ENCODE peak calls at places on chromosomes 5 and 9, in five cellular contexts. One of them, this sample, is unnamed.
A peak's percentile ranks its signal among the peaks of the same experiment; 100 is the strongest.

GRCh38 chr5:177124486-177124991 is 9.0 kb upstream of the NSD1 start:
- DNase-seq in GM12865: no peak
- DNase-seq in effector CD4-positive, alpha-beta T cell: no peak
- DNase-seq in breast epithelium: no peak
- DNase-seq in occipital lobe: no peak
- DNase-seq in this sample: no peak

GRCh38 chr5:146813748-146814147 is 64.8 kb downstream of the PPP2R2B start:
- DNase-seq in effector CD4-positive, alpha-beta T cell: no peak
- DNase-seq in occipital lobe: no peak
- DNase-seq in breast epithelium: no peak
- DNase-seq in GM12865: no peak
- DNase-seq in this sample: no peak

GRCh38 chr5:133460172-133460758 is 152.1 kb downstream of the FSTL4 start:
- DNase-seq in GM12865: peak; percentile 49
- DNase-seq in breast epithelium: no peak
- DNase-seq in occipital lobe: no peak
- DNase-seq in effector CD4-positive, alpha-beta T cell: no peak
- DNase-seq in this sample: peak; percentile 29

GRCh38 chr9:129637102-129637501 is 4.8 kb downstream of the ASB6 start:
- DNase-seq in occipital lobe: no peak
- DNase-seq in breast epithelium: no peak
- DNase-seq in GM12865: no peak
- DNase-seq in effector CD4-positive, alpha-beta T cell: no peak
- DNase-seq in this sample: no peak

GRCh38 chr5:139593716-139594319 is 32.7 kb downstream of the UBE2D2 start:
- DNase-seq in occipital lobe: no peak
- DNase-seq in effector CD4-positive, alpha-beta T cell: no peak
- DNase-seq in breast epithelium: no peak
- DNase-seq in GM12865: peak; percentile 24
- DNase-seq in this sample: no peak

GRCh38 chr9:18778846-18779245 is 254.2 kb downstream of the SAXO1 start:
- DNase-seq in occipital lobe: no peak
- DNase-seq in breast epithelium: no peak
- DNase-seq in GM12865: no peak
- DNase-seq in effector CD4-positive, alpha-beta T cell: no peak
- DNase-seq in this sample: no peak

GRCh38 chr5:120449501-120449900 is 14.6 kb upstream of the PRR16 start:
- DNase-seq in GM12865: no peak
- DNase-seq in effector CD4-positive, alpha-beta T cell: no peak
- DNase-seq in breast epithelium: no peak
- DNase-seq in occipital lobe: no peak
- DNase-seq in this sample: no peak

GRCh38 chr9:482736-483135 is 268.1 kb downstream of the DOCK8 start:
- DNase-seq in breast epithelium: no peak
- DNase-seq in occipital lobe: no peak
- DNase-seq in effector CD4-positive, alpha-beta T cell: no peak
- DNase-seq in GM12865: no peak
- DNase-seq in this sample: no peak